ENCODE peak calls at places on chromosomes 3 and 15, in six cellular contexts. M, S, E, X, D and Y are unnamed samples.

GRCh38 chr3:53485675-53486365 is 8.6 kb upstream of the CACNA1D start:
- DNase-seq in M (no peak), S (no peak), E (no peak), X (no peak), D (no peak), Y (no peak)

GRCh38 chr3:138818175-138818574 is 16.6 kb downstream of the PIK3CB start:
- DNase-seq in M (no peak), S (no peak), E (no peak), X (no peak), D (no peak), Y (no peak)

GRCh38 chr15:66848666-66849392 is 146.8 kb downstream of the SMAD6 start:
- DNase-seq in M (no peak), S (no peak), E (peak), X (no peak), D (no peak), Y (no peak)

GRCh38 chr15:31597466-31597865 is 270.8 kb downstream of the KLF13 start:
- DNase-seq in M (no peak), S (no peak), E (no peak), X (no peak), D (no peak), Y (no peak)

GRCh38 chr3:44066806-44067205 is 174.9 kb upstream of the TOPAZ1 start:
- DNase-seq in M (no peak), S (no peak), E (no peak), X (no peak), D (no peak), Y (no peak)

GRCh38 chr15:35545316-35545824 is 595 bp downstream of the DPH6 start:
- DNase-seq in M (no peak), S (no peak), E (peak), X (peak), D (peak), Y (no peak)

GRCh38 chr3:171142985-171143384 is 116.5 kb upstream of the SLC2A2 start:
- DNase-seq in M (no peak), S (no peak), E (no peak), X (peak), D (no peak), Y (no peak)

GRCh38 chr3:99965077-99965476 is 147.4 kb downstream of the CMSS1 start:
- DNase-seq in M (no peak), S (no peak), E (no peak), X (peak), D (no peak), Y (peak)

GRCh38 chr15:66720206-66721010 is 18.4 kb downstream of the SMAD6 start:
- DNase-seq in M (no peak), S (no peak), E (no peak), X (peak), D (peak), Y (peak)

GRCh38 chr15:70308011-70308761 is 210.5 kb upstream of the TLE3 start:
- DNase-seq in M (no peak), S (no peak), E (no peak), X (no peak), D (no peak), Y (no peak)

GRCh38 chr15:83602021-83602420 is 51.9 kb upstream of the ADAMTSL3 start:
- DNase-seq in M (no peak), S (no peak), E (no peak), X (no peak), D (no peak), Y (no peak)

GRCh38 chr3:24513463-24513862 is 18.8 kb upstream of the THRB start:
- DNase-seq in M (no peak), S (no peak), E (no peak), X (no peak), D (no peak), Y (peak)

GRCh38 chr15:70127288-70127746 is 29.6 kb upstream of the TLE3 start:
- DNase-seq in M (no peak), S (no peak), E (no peak), X (no peak), D (no peak), Y (peak)

GRCh38 chr3:169661567-169662214 is 1.8 kb downstream of the MECOM start:
- DNase-seq in M (peak), S (no peak), E (peak), X (peak), D (peak), Y (peak)

GRCh38 chr15:66785637-66786036 is 83.6 kb downstream of the SMAD6 start:
- DNase-seq in M (no peak), S (no peak), E (no peak), X (peak), D (no peak), Y (peak)

GRCh38 chr15:82850731-82851130 is 41.3 kb downstream of the WHAMM start:
- DNase-seq in M (no peak), S (no peak), E (peak), X (no peak), D (no peak), Y (no peak)

DNA sequence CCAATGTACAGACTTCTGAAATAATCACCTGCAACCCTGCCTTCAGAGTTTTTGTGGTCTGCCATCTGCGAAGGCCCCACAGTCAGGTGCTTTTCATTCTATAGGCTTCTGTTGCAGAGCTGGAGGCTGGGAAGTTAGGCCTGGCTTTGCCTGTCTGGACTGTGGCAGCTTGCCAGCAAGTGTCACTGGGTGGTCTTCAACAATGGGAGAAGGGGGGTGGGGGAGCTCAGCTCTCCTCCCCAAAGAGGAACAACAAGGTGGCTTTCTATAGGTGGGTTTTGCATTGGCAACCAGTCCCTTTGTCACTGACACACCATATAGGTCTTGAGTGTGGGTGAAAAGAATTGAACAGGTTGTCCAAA is 7.3 kb downstream of the BOC start:
- DNase-seq in M (no peak), S (no peak), E (no peak), X (no peak), D (no peak), Y (no peak)
- H4K91ac ChIP-seq in M (no peak), S (no peak), E (no peak), X (no peak), D (no peak), Y (no peak)

GRCh38 chr3:76576201-76576600 is 463.7 kb upstream of the ROBO2 start:
- DNase-seq in M (no peak), S (no peak), E (no peak), X (no peak), D (no peak), Y (no peak)
- H4K91ac ChIP-seq in M (no peak), S (no peak), E (no peak), X (no peak), D (no peak), Y (no peak)

GRCh38 chr15:79075256-79075655 is 15.3 kb downstream of the RASGRF1 start:
- DNase-seq in M (no peak), S (no peak), E (no peak), X (no peak), D (no peak), Y (no peak)

GRCh38 chr15:79078003-79078402 is 12.6 kb downstream of the RASGRF1 start:
- DNase-seq in M (no peak), S (no peak), E (no peak), X (no peak), D (no peak), Y (no peak)

GRCh38 chr15:79082363-79083070 is 8.1 kb downstream of the RASGRF1 start:
- DNase-seq in M (no peak), S (no peak), E (no peak), X (no peak), D (no peak), Y (no peak)

GRCh38 chr15:79076661-79077060 is 13.9 kb downstream of the RASGRF1 start:
- DNase-seq in M (no peak), S (no peak), E (no peak), X (no peak), D (no peak), Y (no peak)

GRCh38 chr15:79078763-79079395 is 11.7 kb downstream of the RASGRF1 start:
- DNase-seq in M (no peak), S (no peak), E (no peak), X (no peak), D (no peak), Y (no peak)
- H4K91ac ChIP-seq in M (no peak), S (no peak), E (no peak), X (no peak), D (no peak), Y (no peak)

DNA sequence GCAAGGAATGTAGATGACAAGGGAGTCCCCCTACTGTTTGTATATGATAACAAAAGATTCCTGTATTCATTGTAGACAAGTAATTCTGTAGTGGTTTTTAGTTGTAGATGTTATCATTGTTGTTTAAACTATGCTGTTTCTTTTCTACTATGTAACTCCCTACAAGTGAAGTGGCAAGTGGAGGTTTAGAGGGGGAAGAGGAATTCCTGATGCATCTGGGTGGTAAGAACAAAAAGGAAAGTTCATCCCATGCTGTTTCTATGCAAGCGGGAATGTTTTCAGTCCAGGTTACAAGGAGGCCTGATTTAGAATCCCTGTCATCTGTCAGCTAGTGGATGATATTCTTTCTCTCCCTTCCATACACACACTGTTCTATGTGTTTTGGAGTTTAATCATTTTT is 67.5 kb downstream of the IMPG2 start:
- DNase-seq in M (peak), S (no peak), E (no peak), X (no peak), D (no peak), Y (no peak)
- H4K91ac ChIP-seq in M (no peak), S (no peak), E (no peak), X (no peak), D (no peak), Y (no peak)

GRCh38 chr3:156230291-156230900 is 110.0 kb downstream of the KCNAB1 start:
- DNase-seq in M (no peak), S (no peak), E (no peak), X (no peak), D (no peak), Y (no peak)

DNA sequence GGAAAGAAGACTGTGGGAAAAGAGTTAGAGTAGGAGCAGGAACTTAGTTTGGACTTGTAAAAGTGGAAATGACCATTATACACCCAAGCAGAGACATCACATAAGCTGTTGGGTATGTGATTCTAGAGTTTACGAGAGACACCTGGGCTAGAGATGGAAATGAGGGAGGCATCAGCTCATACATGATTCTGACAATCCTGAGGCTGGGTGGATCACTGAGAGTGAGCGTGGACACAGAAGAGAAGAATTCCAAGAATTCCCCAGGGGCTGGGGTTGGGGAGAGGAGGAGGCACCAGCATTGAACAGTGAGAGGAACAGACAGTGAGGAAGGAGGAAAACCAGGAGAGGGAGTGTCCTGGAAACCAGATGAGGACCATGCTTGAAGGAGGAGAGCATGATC is 113.5 kb downstream of the KCNAB1 start:
- DNase-seq in M (no peak), S (no peak), E (no peak), X (peak), D (peak), Y (no peak)
- H4K91ac ChIP-seq in M (no peak), S (no peak), E (no peak), X (no peak), D (no peak), Y (no peak)